ENCODE peak calls at places on chromosome 6, in ten cellular contexts. H is kidney epithelial cell, J is mammary epithelial cell, L is BE2C, M is dorsolateral prefrontal cortex, S is epithelial cell of esophagus, A is fibroblast of pulmonary artery, N is HCT116, D is fibroblast of lung, I is AG09309. Q is an unnamed sample.

GRCh38 chr6:134288538-134289203 is 29.2 kb downstream of the SGK1 start:
- DNase-seq in H (peak), J (peak), L (no peak), M (no peak), S (peak), A (peak), N (no peak), D (peak), I (peak), Q (peak)

GRCh38 chr6:35213824-35214756 is at the start of gene SCUBE3:
- DNase-seq in H (no peak), J (peak), L (peak), M (no peak), S (peak), A (peak), N (no peak), D (peak), I (no peak), Q (peak)

GRCh38 chr6:10014561-10014960 is 400.3 kb downstream of the TFAP2A start:
- DNase-seq in H (peak), J (no peak), L (no peak), M (no peak), S (peak), A (no peak), N (no peak), D (peak), I (no peak), Q (no peak)

GRCh38 chr6:134400941-134401340 is 83.0 kb upstream of the SGK1 start:
- DNase-seq in H (no peak), J (no peak), L (no peak), M (no peak), S (peak), A (no peak), N (no peak), D (no peak), I (no peak), Q (no peak)

GRCh38 chr6:164133095-164133494 is 718.6 kb downstream of the QKI start:
- DNase-seq in H (no peak), J (no peak), L (no peak), M (no peak), S (no peak), A (peak), N (peak), D (peak), I (no peak), Q (peak)

GRCh38 chr6:41582540-41582939 is 36.4 kb downstream of the FOXP4 start:
- DNase-seq in H (no peak), J (no peak), L (no peak), M (no peak), S (no peak), A (no peak), N (no peak), D (no peak), I (no peak), Q (no peak)

GRCh38 chr6:108117427-108118358 is 43.2 kb upstream of the OSTM1 start:
- DNase-seq in H (no peak), J (peak), L (no peak), M (no peak), S (no peak), A (no peak), N (no peak), D (peak), I (no peak), Q (peak)

GRCh38 chr6:106199998-106200397 is 113.9 kb downstream of the PRDM1 start:
- DNase-seq in H (peak), J (peak), L (no peak), M (no peak), S (peak), A (peak), N (no peak), D (peak), I (peak), Q (peak)

DNA sequence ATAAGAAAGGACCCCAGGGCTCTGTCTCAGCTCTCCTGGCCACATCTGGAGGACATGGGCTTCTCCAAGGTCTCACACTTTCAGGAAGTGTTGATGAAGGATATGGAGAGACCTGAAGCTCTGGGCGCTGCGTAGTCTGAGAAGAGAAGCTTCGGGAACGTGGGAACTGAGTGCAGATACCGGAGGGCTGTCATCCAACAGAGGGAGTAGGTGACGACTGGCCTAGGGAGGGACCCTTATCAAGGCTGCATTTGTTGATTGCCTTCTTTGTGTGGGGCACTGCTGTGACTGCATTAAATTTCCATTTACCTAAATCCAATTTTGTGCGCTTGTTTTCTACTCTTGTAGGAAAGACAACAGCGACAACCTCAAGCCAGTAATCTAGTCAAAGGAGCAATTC is 63.4 kb downstream of the PLG start:
- DNase-seq in H (no peak), J (no peak), L (no peak), M (no peak), S (no peak), A (no peak), N (no peak), D (no peak), I (no peak), Q (no peak)
- TF ChIP-seq CTCF in H (no peak), J (no peak), L (no peak), M (no peak), S (no peak), A (no peak), N (peak), D (no peak), I (no peak), Q (no peak)

GRCh38 chr6:27651371-27651732 is 178.4 kb upstream of the ZNF184 start:
- DNase-seq in H (no peak), J (peak), L (peak), M (no peak), S (peak), A (no peak), N (peak), D (peak), I (no peak), Q (no peak)

DNA sequence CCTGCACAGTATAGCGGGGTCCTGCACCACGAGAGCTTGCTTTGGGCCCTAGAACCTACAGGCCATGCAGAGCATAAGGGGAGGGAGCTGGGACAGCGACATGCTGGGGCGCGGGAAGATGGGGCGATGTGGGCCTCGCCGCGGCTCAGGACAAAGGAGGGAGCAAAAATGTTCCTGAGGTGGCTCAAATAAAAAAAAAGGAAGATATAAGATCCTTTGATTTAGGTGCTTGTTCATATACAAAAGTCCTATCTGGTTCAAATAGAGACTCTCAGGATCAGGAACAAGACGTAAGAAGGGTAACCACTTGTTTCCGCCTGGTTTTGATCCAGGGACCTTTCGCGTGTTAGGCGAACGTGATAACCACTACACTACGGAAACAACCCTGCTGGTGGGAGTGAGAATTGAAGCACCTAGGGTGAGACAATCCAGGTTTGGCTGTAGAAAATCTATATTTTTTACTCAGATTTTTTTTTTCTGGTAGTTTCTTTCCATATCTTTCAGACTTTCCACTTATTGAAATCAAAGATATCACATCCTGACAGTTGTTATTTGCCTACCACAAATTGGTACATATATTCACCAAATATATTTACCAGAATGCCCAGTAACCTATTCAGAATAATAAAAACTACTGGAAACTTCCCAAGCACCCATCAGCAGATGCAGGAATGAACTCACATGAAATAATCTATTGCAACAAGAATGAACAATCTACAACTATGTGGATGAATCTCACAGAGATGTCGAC is 177.9 kb upstream of the ZNF184 start:
- DNase-seq in H (no peak), J (peak), L (peak), M (no peak), S (peak), A (peak), N (peak), D (peak), I (no peak), Q (peak)
- TF ChIP-seq CTCF in H (peak), J (peak), L (peak), M (no peak), S (peak), A (peak), N (peak), D (peak), I (no peak), Q (peak)

DNA sequence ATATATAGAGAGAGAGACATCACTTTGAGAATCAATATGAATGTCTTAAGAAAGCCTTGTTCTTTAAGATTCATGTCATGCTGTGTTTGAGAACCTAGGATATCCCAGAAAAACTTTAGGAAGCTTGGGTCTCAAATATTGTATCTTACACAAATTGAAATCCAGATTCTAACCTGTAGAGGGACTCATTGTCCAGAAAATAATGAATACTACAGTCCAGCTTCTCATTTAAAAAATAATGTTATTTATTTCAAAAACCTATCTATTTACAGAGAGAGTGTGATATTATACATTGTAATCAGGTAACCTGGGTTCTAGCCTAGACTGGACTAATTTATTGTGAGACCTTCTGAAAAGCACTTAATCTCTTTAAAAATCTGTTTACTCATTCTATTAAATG is 4.2 kb downstream of the RFX6 start:
- DNase-seq in H (no peak), J (no peak), L (no peak), M (no peak), S (peak), A (peak), N (peak), D (no peak), I (no peak), Q (peak)
- TF ChIP-seq CTCF in H (no peak), J (peak), L (no peak), M (no peak), S (no peak), A (peak), N (peak), D (no peak), I (no peak), Q (peak)

DNA sequence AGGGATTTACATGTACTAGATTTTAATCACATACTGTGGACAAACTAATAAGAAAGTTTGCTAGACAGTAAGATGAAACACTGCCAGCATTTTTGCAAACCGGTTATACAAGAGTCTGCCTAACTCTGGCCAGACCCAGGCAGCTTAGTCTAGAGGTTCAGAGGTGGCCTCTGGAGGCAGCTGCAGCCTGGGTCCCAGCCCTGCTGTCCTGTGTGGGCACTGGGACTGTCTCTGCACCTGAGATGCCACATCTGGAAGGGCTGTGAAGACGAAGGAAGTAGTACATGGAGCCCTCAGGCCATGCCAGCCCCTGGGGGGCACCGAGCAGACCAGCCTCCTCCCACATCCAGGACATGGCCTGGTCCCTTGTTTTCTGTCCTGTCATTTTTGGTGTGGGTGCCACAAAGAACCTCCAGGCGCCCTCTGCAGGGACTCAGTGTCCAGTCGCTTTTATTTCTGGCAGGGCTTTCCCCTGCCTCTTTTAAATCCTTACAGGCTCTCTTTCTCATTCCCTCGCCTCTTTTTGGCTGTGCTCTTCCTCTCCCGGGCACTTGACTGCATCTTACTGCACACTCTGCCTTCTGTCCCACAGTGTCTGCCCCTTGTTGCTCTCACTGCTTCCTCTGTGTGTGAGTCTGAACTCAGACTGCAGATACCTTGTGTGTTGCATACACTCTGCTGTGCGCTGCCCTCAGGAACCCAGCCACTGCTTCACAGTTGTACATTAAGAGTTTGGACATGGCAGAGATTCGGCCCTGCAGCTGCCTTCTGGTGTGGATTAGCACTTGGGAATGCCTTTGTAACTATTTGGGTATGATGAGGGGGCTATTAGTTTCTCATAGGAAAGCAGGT is 216.7 kb downstream of the ZDHHC14 start:
- DNase-seq in H (no peak), J (peak), L (peak), M (no peak), S (peak), A (peak), N (peak), D (no peak), I (no peak), Q (peak)
- TF ChIP-seq CTCF in H (peak), J (peak), L (peak), M (peak), S (peak), A (peak), N (peak), D (peak), I (peak), Q (peak)

DNA sequence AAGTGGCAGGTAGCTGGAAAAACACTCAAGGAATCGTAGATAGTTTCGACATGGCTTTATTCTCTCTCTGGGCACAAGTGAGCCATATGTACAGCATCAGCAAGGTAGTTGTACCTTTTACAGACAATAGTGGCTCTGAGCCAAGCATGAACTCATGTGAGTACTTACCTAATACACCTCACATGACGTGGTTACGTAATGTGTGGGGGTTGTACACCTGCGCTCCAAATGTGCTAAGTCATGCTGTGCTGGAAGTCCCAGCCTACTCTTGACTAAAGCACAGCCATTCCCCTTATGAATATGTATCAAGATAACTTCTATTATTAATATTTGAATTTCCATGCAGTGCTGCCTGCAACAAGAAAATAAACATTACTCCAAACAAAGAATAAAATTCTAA is 78.8 kb upstream of the HMGN3 start:
- DNase-seq in H (no peak), J (peak), L (no peak), M (no peak), S (peak), A (no peak), N (no peak), D (no peak), I (no peak), Q (peak)
- TF ChIP-seq CTCF in H (no peak), J (no peak), L (no peak), M (no peak), S (no peak), A (no peak), N (no peak), D (no peak), I (no peak), Q (no peak)

DNA sequence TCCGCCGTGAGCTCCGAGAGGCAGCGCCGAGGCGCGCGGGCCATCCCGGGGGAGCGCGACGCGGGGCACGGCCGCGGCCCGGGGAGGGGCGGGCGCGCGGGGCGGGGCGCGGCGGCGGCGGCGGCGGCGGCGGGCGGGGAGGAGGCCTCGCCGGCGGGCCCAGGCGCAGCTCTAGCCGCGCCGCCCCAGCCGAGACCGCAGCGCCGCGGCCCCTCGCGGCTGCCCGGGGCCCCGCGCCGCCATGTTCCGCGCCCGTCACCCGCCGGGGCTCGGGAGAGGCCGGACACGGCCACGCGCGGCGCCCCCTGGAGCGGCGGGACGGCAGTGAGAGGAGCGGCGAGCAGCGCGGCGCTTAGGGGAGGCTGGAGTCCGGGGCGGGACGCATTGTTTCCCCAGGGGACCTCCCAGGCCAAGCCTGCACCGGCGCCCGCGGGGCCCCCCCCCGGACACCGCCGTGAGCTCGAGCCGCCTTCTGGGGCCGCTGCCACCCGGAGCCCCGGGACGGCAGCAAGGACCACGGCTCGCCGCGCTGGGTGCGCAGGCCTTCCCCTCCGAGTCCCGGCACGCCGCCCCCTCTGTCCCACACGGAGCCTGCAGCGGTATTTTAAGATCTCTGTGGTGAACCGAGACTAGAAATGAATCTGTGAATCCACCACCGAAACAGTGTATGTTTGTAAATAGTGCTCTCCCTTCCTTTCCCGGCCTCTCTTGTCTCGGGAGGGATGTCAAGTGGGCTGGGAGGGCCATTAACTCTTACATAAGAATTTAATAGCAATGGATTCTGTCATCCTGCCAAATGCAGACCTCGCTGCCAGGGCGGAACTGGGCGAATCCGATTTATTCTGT is at the start of gene KIF13A:
- DNase-seq in H (no peak), J (peak), L (peak), M (peak), S (peak), A (peak), N (no peak), D (peak), I (no peak), Q (peak)
- TF ChIP-seq CTCF in H (no peak), J (peak), L (no peak), M (peak), S (no peak), A (no peak), N (no peak), D (no peak), I (no peak), Q (no peak)

DNA sequence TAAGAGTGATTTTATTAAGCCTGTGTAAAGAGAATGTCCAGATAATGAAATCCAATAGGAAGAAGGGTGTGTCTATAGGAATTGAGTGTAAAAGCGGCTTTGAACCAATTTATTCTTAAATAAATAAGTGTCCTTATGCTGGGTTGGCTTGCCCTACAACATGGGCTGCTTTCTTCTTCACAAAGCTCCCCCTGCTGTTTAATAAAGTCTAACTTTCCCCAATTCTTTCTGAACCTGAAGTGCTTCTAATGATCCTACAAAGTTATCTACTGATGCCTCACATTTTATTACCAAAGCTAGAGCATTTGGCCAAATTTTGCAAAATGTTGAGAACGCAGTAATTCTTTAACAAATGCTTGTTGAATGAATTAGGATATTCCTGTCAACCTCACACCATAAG is 36.3 kb upstream of the SIRT5 start:
- DNase-seq in H (no peak), J (peak), L (no peak), M (no peak), S (peak), A (peak), N (peak), D (peak), I (peak), Q (peak)
- TF ChIP-seq CTCF in H (peak), J (peak), L (peak), M (peak), S (peak), A (peak), N (peak), D (peak), I (peak), Q (peak)

Q was measured in fibroblast of mammary gland.